ENCODE peak calls at places on chromosomes 1 and 21, in nine cellular contexts. One of them, this sample, is unnamed.

GRCh38 chr1:198776602-198777029 is 137.8 kb downstream of the PTPRC start:
- DNase-seq in epithelial cell of prostate: peak
- DNase-seq in adrenal gland: peak
- DNase-seq in stimulated activated CD4-positive, alpha-beta T cell treated with anti-CD3 and anti-CD28 coated beads, Interleukin-4, amount 100 ng/mL, for 48 hours: no peak
- DNase-seq in CD8-positive, alpha-beta T cell: no peak
- DNase-seq in stimulated activated naive CD8-positive, alpha-beta T cell treated with anti-CD3 and anti-CD28 coated beads, Interleukin-15, amount 100 ng/mL, for 72 hours: no peak
- DNase-seq in left ventricle myocardium inferior: peak
- DNase-seq in A549: no peak
- DNase-seq in SK-N-MC: no peak
- DNase-seq in this sample: peak

GRCh38 chr1:116722016-116722838 is 32.0 kb upstream of the CD2 start:
- DNase-seq in SK-N-MC: no peak
- DNase-seq in A549: no peak
- DNase-seq in stimulated activated CD4-positive, alpha-beta T cell treated with anti-CD3 and anti-CD28 coated beads, Interleukin-4, amount 100 ng/mL, for 48 hours: no peak
- DNase-seq in CD8-positive, alpha-beta T cell: no peak
- DNase-seq in adrenal gland: no peak
- DNase-seq in left ventricle myocardium inferior: no peak
- DNase-seq in stimulated activated naive CD8-positive, alpha-beta T cell treated with anti-CD3 and anti-CD28 coated beads, Interleukin-15, amount 100 ng/mL, for 72 hours: no peak
- DNase-seq in epithelial cell of prostate: peak
- DNase-seq in this sample: peak

GRCh38 chr21:26624983-26625519 is 52.0 kb upstream of the CYYR1 start:
- DNase-seq in stimulated activated CD4-positive, alpha-beta T cell treated with anti-CD3 and anti-CD28 coated beads, Interleukin-4, amount 100 ng/mL, for 48 hours: no peak
- DNase-seq in A549: no peak
- DNase-seq in CD8-positive, alpha-beta T cell: no peak
- DNase-seq in SK-N-MC: no peak
- DNase-seq in stimulated activated naive CD8-positive, alpha-beta T cell treated with anti-CD3 and anti-CD28 coated beads, Interleukin-15, amount 100 ng/mL, for 72 hours: no peak
- DNase-seq in adrenal gland: no peak
- DNase-seq in left ventricle myocardium inferior: no peak
- DNase-seq in epithelial cell of prostate: no peak
- DNase-seq in this sample: no peak

GRCh38 chr1:91798741-91799140 is 87.2 kb downstream of the TGFBR3 start:
- DNase-seq in adrenal gland: no peak
- DNase-seq in SK-N-MC: no peak
- DNase-seq in epithelial cell of prostate: no peak
- DNase-seq in A549: no peak
- DNase-seq in CD8-positive, alpha-beta T cell: no peak
- DNase-seq in stimulated activated naive CD8-positive, alpha-beta T cell treated with anti-CD3 and anti-CD28 coated beads, Interleukin-15, amount 100 ng/mL, for 72 hours: no peak
- DNase-seq in left ventricle myocardium inferior: no peak
- DNase-seq in stimulated activated CD4-positive, alpha-beta T cell treated with anti-CD3 and anti-CD28 coated beads, Interleukin-4, amount 100 ng/mL, for 48 hours: no peak
- DNase-seq in this sample: peak

GRCh38 chr21:45950740-45951515 is 30.6 kb upstream of the COL6A1 start:
- DNase-seq in CD8-positive, alpha-beta T cell: no peak
- DNase-seq in epithelial cell of prostate: no peak
- DNase-seq in adrenal gland: no peak
- DNase-seq in stimulated activated CD4-positive, alpha-beta T cell treated with anti-CD3 and anti-CD28 coated beads, Interleukin-4, amount 100 ng/mL, for 48 hours: no peak
- DNase-seq in SK-N-MC: no peak
- DNase-seq in A549: no peak
- DNase-seq in stimulated activated naive CD8-positive, alpha-beta T cell treated with anti-CD3 and anti-CD28 coated beads, Interleukin-15, amount 100 ng/mL, for 72 hours: no peak
- DNase-seq in left ventricle myocardium inferior: peak
- DNase-seq in this sample: peak

GRCh38 chr1:156382561-156382960 is 13.6 kb downstream of the RHBG start:
- DNase-seq in epithelial cell of prostate: no peak
- DNase-seq in left ventricle myocardium inferior: no peak
- DNase-seq in adrenal gland: no peak
- DNase-seq in stimulated activated CD4-positive, alpha-beta T cell treated with anti-CD3 and anti-CD28 coated beads, Interleukin-4, amount 100 ng/mL, for 48 hours: no peak
- DNase-seq in stimulated activated naive CD8-positive, alpha-beta T cell treated with anti-CD3 and anti-CD28 coated beads, Interleukin-15, amount 100 ng/mL, for 72 hours: no peak
- DNase-seq in CD8-positive, alpha-beta T cell: no peak
- DNase-seq in A549: no peak
- DNase-seq in SK-N-MC: no peak
- DNase-seq in this sample: no peak

GRCh38 chr1:6597777-6598131 is 4.9 kb downstream of the KLHL21 start:
- DNase-seq in adrenal gland: no peak
- DNase-seq in A549: no peak
- DNase-seq in stimulated activated CD4-positive, alpha-beta T cell treated with anti-CD3 and anti-CD28 coated beads, Interleukin-4, amount 100 ng/mL, for 48 hours: no peak
- DNase-seq in CD8-positive, alpha-beta T cell: no peak
- DNase-seq in stimulated activated naive CD8-positive, alpha-beta T cell treated with anti-CD3 and anti-CD28 coated beads, Interleukin-15, amount 100 ng/mL, for 72 hours: no peak
- DNase-seq in left ventricle myocardium inferior: no peak
- DNase-seq in SK-N-MC: no peak
- DNase-seq in epithelial cell of prostate: no peak
- DNase-seq in this sample: no peak

GRCh38 chr1:22687191-22687590 is 23.4 kb upstream of the EPHB2 start:
- DNase-seq in adrenal gland: no peak
- DNase-seq in epithelial cell of prostate: no peak
- DNase-seq in left ventricle myocardium inferior: no peak
- DNase-seq in stimulated activated CD4-positive, alpha-beta T cell treated with anti-CD3 and anti-CD28 coated beads, Interleukin-4, amount 100 ng/mL, for 48 hours: no peak
- DNase-seq in stimulated activated naive CD8-positive, alpha-beta T cell treated with anti-CD3 and anti-CD28 coated beads, Interleukin-15, amount 100 ng/mL, for 72 hours: no peak
- DNase-seq in CD8-positive, alpha-beta T cell: no peak
- DNase-seq in A549: no peak
- DNase-seq in SK-N-MC: no peak
- DNase-seq in this sample: no peak

GRCh38 chr1:219387211-219387610 is 213.5 kb downstream of the LYPLAL1 start:
- DNase-seq in stimulated activated CD4-positive, alpha-beta T cell treated with anti-CD3 and anti-CD28 coated beads, Interleukin-4, amount 100 ng/mL, for 48 hours: no peak
- DNase-seq in A549: no peak
- DNase-seq in SK-N-MC: no peak
- DNase-seq in adrenal gland: no peak
- DNase-seq in epithelial cell of prostate: no peak
- DNase-seq in stimulated activated naive CD8-positive, alpha-beta T cell treated with anti-CD3 and anti-CD28 coated beads, Interleukin-15, amount 100 ng/mL, for 72 hours: no peak
- DNase-seq in left ventricle myocardium inferior: no peak
- DNase-seq in CD8-positive, alpha-beta T cell: no peak
- DNase-seq in this sample: no peak